ENCODE peak calls at places on chromosomes 5 and 9, in nine cellular contexts. E is fibroblast of lung; Y is OCI-LY7; L is lower lobe of right lung; C is upper lobe of right lung; F is neural progenitor cell; V is transverse colon; P is uterus; R is CD8-positive, alpha-beta T cell. S is an unnamed sample.

GRCh38 chr5:963673-964531 is 44.7 kb upstream of the NKD2 start:
- DNase-seq in E (peak), Y (no peak), L (no peak), C (no peak), F (no peak), V (no peak), P (no peak), R (peak), S (no peak)

GRCh38 chr5:23684103-23684502 is 176.7 kb downstream of the PRDM9 start:
- DNase-seq in E (no peak), Y (no peak), L (no peak), C (no peak), F (peak), V (no peak), P (no peak), R (no peak), S (no peak)

GRCh38 chr9:110140276-110140675 is 67.7 kb downstream of the C9orf152 start:
- DNase-seq in E (no peak), Y (no peak), L (no peak), C (no peak), F (no peak), V (no peak), P (no peak), R (no peak), S (no peak)

GRCh38 chr5:96669919-96670318 is 7.7 kb downstream of the CAST start:
- DNase-seq in E (no peak), Y (no peak), L (no peak), C (no peak), F (no peak), V (no peak), P (no peak), R (no peak), S (no peak)

GRCh38 chr9:93954436-93955355 is at the start of gene BARX1:
- DNase-seq in E (no peak), Y (no peak), L (no peak), C (no peak), F (peak), V (no peak), P (no peak), R (no peak), S (no peak)

GRCh38 chr9:99158629-99159028 is 53.7 kb downstream of the TGFBR1 start:
- DNase-seq in E (no peak), Y (no peak), L (no peak), C (no peak), F (no peak), V (no peak), P (no peak), R (no peak), S (no peak)

GRCh38 chr9:113580041-113580953 is 116.8 kb downstream of the RGS3 start:
- DNase-seq in E (peak), Y (peak), L (peak), C (peak), F (no peak), V (peak), P (peak), R (peak), S (peak)

GRCh38 chr9:85743290-85744128 is 1.8 kb upstream of the AGTPBP1 start:
- DNase-seq in E (peak), Y (no peak), L (peak), C (peak), F (peak), V (peak), P (no peak), R (peak), S (peak)

GRCh38 chr9:113886471-113886870 is 10.4 kb downstream of the ZNF618 start:
- DNase-seq in E (no peak), Y (no peak), L (no peak), C (no peak), F (peak), V (no peak), P (no peak), R (no peak), S (no peak)

GRCh38 chr5:15387931-15388330 is 112.0 kb upstream of the FBXL7 start:
- DNase-seq in E (no peak), Y (no peak), L (no peak), C (no peak), F (no peak), V (no peak), P (no peak), R (no peak), S (no peak)

GRCh38 chr9:88950341-88951141 is 40.7 kb upstream of the S1PR3 start:
- DNase-seq in E (peak), Y (no peak), L (no peak), C (no peak), F (peak), V (no peak), P (no peak), R (no peak), S (no peak)

GRCh38 chr9:137281345-137282116 is 4.0 kb downstream of the TOR4A start:
- DNase-seq in E (no peak), Y (no peak), L (no peak), C (peak), F (peak), V (no peak), P (no peak), R (no peak), S (no peak)

GRCh38 chr5:80399553-80400239 is 8.2 kb upstream of the ZFYVE16 start:
- DNase-seq in E (peak), Y (peak), L (no peak), C (no peak), F (no peak), V (no peak), P (no peak), R (no peak), S (no peak)

GRCh38 chr5:122885891-122886290 is 40.5 kb downstream of the SNX24 start:
- DNase-seq in E (no peak), Y (no peak), L (no peak), C (no peak), F (no peak), V (no peak), P (no peak), R (no peak), S (no peak)

GRCh38 chr9:25994605-25995004 is 316.4 kb upstream of the TUSC1 start:
- DNase-seq in E (no peak), Y (no peak), L (no peak), C (no peak), F (no peak), V (no peak), P (no peak), R (no peak), S (no peak)

GRCh38 chr9:121620777-121621437 is 30.5 kb upstream of the DAB2IP start:
- DNase-seq in E (peak), Y (peak), L (no peak), C (no peak), F (peak), V (no peak), P (no peak), R (no peak), S (no peak)

GRCh38 chr5:88276378-88276777 is 7.7 kb upstream of the TMEM161B start:
- DNase-seq in E (no peak), Y (no peak), L (no peak), C (no peak), F (no peak), V (no peak), P (no peak), R (no peak), S (no peak)

GRCh38 chr9:127076860-127077657 is 45.4 kb downstream of the ANGPTL2 start:
- DNase-seq in E (peak), Y (no peak), L (no peak), C (no peak), F (no peak), V (no peak), P (peak), R (no peak), S (no peak)

GRCh38 chr9:94806307-94806893 is 79.9 kb downstream of the AOPEP start:
- DNase-seq in E (peak), Y (no peak), L (no peak), C (no peak), F (no peak), V (no peak), P (no peak), R (no peak), S (no peak)

GRCh38 chr5:107621089-107621488 is 49.6 kb downstream of the EFNA5 start:
- DNase-seq in E (no peak), Y (no peak), L (no peak), C (no peak), F (peak), V (no peak), P (no peak), R (no peak), S (no peak)

GRCh38 chr5:179266291-179267070 is 78.8 kb downstream of the ADAMTS2 start:
- DNase-seq in E (no peak), Y (no peak), L (peak), C (peak), F (no peak), V (peak), P (peak), R (no peak), S (peak)

GRCh38 chr9:6973089-6973488 is 215.3 kb downstream of the KDM4C start:
- DNase-seq in E (no peak), Y (no peak), L (no peak), C (no peak), F (no peak), V (no peak), P (no peak), R (no peak), S (no peak)

GRCh38 chr5:18546570-18546969 is 912.3 kb downstream of the TAF11L14 start:
- DNase-seq in E (no peak), Y (no peak), L (no peak), C (no peak), F (no peak), V (no peak), P (no peak), R (no peak), S (no peak)

GRCh38 chr9:129968690-129969485 is 74.1 kb downstream of the FNBP1 start:
- DNase-seq in E (peak), Y (no peak), L (no peak), C (no peak), F (no peak), V (no peak), P (peak), R (no peak), S (no peak)

GRCh38 chr5:41270423-41271251 is 57.3 kb upstream of the C6 start:
- DNase-seq in E (peak), Y (peak), L (no peak), C (no peak), F (peak), V (peak), P (peak), R (no peak), S (no peak)

GRCh38 chr9:134315716-134316443 is 10.4 kb upstream of the RXRA start:
- DNase-seq in E (no peak), Y (no peak), L (peak), C (peak), F (no peak), V (no peak), P (no peak), R (peak), S (peak)

GRCh38 chr9:4804531-4805016 is 11.8 kb downstream of the RCL1 start:
- DNase-seq in E (no peak), Y (no peak), L (no peak), C (no peak), F (no peak), V (no peak), P (no peak), R (no peak), S (no peak)

GRCh38 chr5:179698935-179699639 is at the start of gene CANX:
- DNase-seq in E (no peak), Y (no peak), L (no peak), C (no peak), F (no peak), V (no peak), P (no peak), R (no peak), S (no peak)

GRCh38 chr5:160298189-160298588 is 14.2 kb downstream of the CCNJL start:
- DNase-seq in E (no peak), Y (no peak), L (peak), C (no peak), F (no peak), V (no peak), P (no peak), R (no peak), S (no peak)

GRCh38 chr5:169003721-169004481 is 297.0 kb downstream of the SLIT3 start:
- DNase-seq in E (no peak), Y (no peak), L (no peak), C (no peak), F (peak), V (no peak), P (peak), R (no peak), S (no peak)

GRCh38 chr5:177601577-177602457 is 1.9 kb downstream of the B4GALT7 start:
- DNase-seq in E (peak), Y (peak), L (no peak), C (peak), F (peak), V (no peak), P (no peak), R (no peak), S (no peak)

GRCh38 chr5:98964621-98965020 is 35.8 kb upstream of the CHD1 start:
- DNase-seq in E (no peak), Y (no peak), L (no peak), C (no peak), F (no peak), V (no peak), P (no peak), R (no peak), S (no peak)

GRCh38 chr5:121628783-121629182 is 222.9 kb upstream of the FTMT start:
- DNase-seq in E (no peak), Y (no peak), L (no peak), C (no peak), F (no peak), V (no peak), P (no peak), R (no peak), S (no peak)

GRCh38 chr9:69412741-69413150 is 87.7 kb downstream of the ENTREP1 start:
- DNase-seq in E (peak), Y (no peak), L (peak), C (peak), F (peak), V (peak), P (peak), R (no peak), S (no peak)

DNA sequence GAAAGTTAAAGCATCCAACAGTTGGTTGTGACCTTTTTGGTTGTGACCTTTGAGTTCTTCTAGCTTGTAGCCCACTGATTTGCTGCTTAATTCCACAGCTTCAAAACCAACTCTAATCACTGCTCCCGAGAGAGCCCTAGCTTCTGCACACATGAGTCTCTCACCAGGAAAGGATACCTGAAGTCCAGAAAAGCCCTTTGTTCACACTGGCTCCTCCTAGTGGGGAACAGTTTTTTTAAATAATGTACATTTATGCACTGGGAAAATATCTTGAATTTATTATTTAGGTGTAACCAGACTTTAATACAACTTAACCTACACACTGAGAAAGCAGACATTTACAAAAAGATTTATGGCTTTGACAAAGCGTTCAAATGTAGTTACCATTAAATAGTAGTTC is 120.2 kb upstream of the CCDC152 start:
- DNase-seq in E (no peak), Y (peak), L (no peak), C (no peak), F (peak), V (no peak), P (no peak), R (no peak), S (no peak)
- TF ChIP-seq CTCF in E (peak), Y (peak), L (no peak), C (no peak), F (peak), V (no peak), P (no peak), R (no peak), S (peak)

DNA sequence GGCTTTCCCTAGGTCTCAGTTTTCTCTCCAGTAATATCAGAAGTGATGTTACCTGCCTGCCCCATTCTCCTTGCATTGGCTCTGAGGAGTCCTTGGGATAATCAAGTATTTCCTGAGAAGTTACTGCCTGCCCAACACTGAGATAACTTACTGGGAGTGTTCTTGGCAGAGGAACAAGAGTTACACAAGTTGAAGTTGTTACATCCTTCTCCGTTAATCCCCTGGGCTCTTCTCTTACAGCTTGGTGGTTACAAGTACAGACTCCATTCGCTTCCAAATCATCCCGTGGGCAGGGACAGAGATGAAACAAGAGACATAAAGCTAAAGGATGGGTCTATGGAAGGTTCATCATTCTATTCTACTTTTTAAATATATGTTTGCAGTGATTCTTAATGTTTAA is 74.1 kb upstream of the SAP30L start:
- DNase-seq in E (peak), Y (no peak), L (no peak), C (no peak), F (no peak), V (no peak), P (no peak), R (no peak), S (no peak)
- H3K27ac ChIP-seq in E (no peak), Y (no peak), L (no peak), C (no peak), F (no peak), V (no peak), P (no peak), R (no peak), S (no peak)

DNA sequence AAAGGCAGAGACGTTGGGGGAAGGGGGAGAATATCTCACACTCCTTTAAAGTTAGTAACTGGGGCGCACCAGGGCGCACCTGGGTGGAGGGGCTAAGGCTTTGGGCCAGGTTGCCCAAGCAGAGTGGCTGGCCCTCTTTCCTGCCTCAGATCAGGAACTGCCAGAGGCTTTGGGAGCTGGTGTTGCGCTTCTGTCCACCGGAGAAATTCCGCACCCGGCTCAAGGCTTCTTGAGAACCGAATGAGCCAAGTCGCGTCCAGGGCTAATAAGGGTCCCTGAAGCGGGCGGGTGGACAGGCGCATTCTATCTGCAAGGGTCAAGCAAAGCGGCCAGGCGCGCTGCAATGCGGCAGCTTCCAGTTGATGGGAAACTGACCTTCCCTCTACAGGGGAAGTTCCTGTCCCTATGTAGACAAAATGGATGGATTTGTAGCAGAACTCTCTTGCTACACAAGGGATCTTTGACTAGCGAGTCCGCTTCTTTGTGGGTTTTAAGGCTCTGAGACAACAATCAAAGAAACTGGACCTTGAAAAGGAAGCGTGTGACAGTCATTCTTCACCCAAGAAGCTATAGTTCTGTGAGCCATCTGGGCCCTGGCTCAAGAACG is 5.5 kb downstream of the PAX5 start:
- DNase-seq in E (no peak), Y (peak), L (no peak), C (no peak), F (peak), V (no peak), P (no peak), R (no peak), S (no peak)
- H3K4me3 ChIP-seq in E (no peak), Y (peak), L (no peak), C (no peak), F (no peak), V (no peak), P (no peak), R (no peak), S (no peak)

GRCh38 chr5:9166202-9167147 is 379.4 kb downstream of the SEMA5A start:
- DNase-seq in E (no peak), Y (no peak), L (no peak), C (no peak), F (no peak), V (no peak), P (no peak), R (no peak), S (peak)
- TF ChIP-seq CTCF in E (no peak), Y (no peak), L (no peak), C (no peak), F (no peak), V (no peak), P (no peak), R (no peak), S (no peak)

GRCh38 chr5:72505026-72505425 is 2.2 kb downstream of the ZNF366 start:
- DNase-seq in E (no peak), Y (no peak), L (no peak), C (no peak), F (no peak), V (no peak), P (no peak), R (no peak), S (no peak)

GRCh38 chr5:72506150-72506549 is 1.1 kb downstream of the ZNF366 start:
- DNase-seq in E (no peak), Y (no peak), L (no peak), C (no peak), F (no peak), V (no peak), P (no peak), R (no peak), S (no peak)

GRCh38 chr5:72507360-72508238 is at the start of gene ZNF366:
- DNase-seq in E (peak), Y (no peak), L (no peak), C (no peak), F (peak), V (no peak), P (no peak), R (no peak), S (no peak)

GRCh38 chr5:72503888-72504491 is 3.2 kb downstream of the ZNF366 start:
- DNase-seq in E (peak), Y (no peak), L (no peak), C (no peak), F (no peak), V (no peak), P (no peak), R (no peak), S (peak)

DNA sequence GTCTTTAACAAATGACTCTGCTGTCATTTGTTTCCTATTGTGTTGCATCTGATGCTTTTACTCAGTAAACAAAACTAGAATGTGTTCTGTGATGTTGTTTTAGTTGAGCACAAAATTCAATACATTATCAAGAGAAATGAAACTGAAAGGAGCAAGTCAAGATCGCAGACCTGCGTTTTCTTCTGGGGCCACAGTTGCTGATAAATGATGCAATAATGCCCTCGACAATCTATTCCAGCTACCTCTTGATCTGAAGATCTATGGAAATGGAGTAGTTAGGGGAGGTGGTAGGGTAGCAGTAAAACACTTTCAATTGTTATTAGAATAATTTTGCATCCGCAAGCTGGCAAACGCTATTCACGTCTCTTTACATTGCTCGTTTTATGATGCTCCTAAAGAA is 1.7 kb downstream of the ZNF366 start:
- DNase-seq in E (no peak), Y (no peak), L (no peak), C (no peak), F (no peak), V (no peak), P (no peak), R (no peak), S (no peak)
- H3K27ac ChIP-seq in E (no peak), Y (no peak), L (peak), C (peak), F (no peak), V (peak), P (peak), R (no peak), S (peak)